ENCODE peak calls at places on chromosome 21, in seven cellular contexts. J is K562, H is GM12878, L is H1, E is GM23338, F is HCT116, N is endothelial cell of umbilical vein. D is an unnamed sample.

GRCh38 chr21:14900058-14900457 is 164.7 kb downstream of the NRIP1 start:
- DNase-seq in F (no peak), L (no peak), N (peak), J (no peak), H (no peak), E (peak), D (no peak)

GRCh38 chr21:25179116-25179515 is 428.2 kb downstream of the MRPL39 start:
- DNase-seq in E (no peak), H (no peak), N (no peak), L (no peak), F (no peak), J (no peak), D (peak)

GRCh38 chr21:46500224-46500861 is 41.7 kb downstream of the DIP2A start:
- DNase-seq in H (no peak), F (no peak), E (no peak), L (no peak), N (peak), J (peak), D (peak)

GRCh38 chr21:29578306-29578705 is 279.6 kb downstream of the BACH1 start:
- DNase-seq in L (no peak), N (no peak), E (no peak), J (no peak), F (no peak), H (no peak), D (no peak)

GRCh38 chr21:38440746-38441145 is 57.5 kb downstream of the ERG start:
- DNase-seq in E (no peak), F (no peak), L (no peak), H (no peak), J (no peak), N (peak), D (no peak)

GRCh38 chr21:38766987-38767722 is 38.6 kb upstream of the ETS2 start:
- DNase-seq in E (no peak), F (no peak), H (peak), N (no peak), L (no peak), J (no peak), D (no peak)

GRCh38 chr21:21688877-21689276 is 690.7 kb downstream of the NCAM2 start:
- DNase-seq in F (no peak), E (peak), N (no peak), J (no peak), H (no peak), L (peak), D (no peak)

GRCh38 chr21:28133116-28133515 is 859.6 kb downstream of the LTN1 start:
- DNase-seq in J (no peak), E (no peak), F (no peak), H (no peak), N (no peak), L (no peak), D (no peak)

GRCh38 chr21:21052672-21053071 is 54.5 kb downstream of the NCAM2 start:
- DNase-seq in L (no peak), J (no peak), N (no peak), H (no peak), F (no peak), E (no peak), D (no peak)

GRCh38 chr21:16279658-16280581 is 550.1 kb downstream of the USP25 start:
- DNase-seq in H (no peak), N (peak), E (peak), L (peak), F (no peak), J (no peak), D (no peak)

GRCh38 chr21:16492892-16493291 is 763.1 kb downstream of the USP25 start:
- DNase-seq in F (no peak), H (no peak), L (no peak), J (no peak), E (no peak), N (no peak), D (no peak)

GRCh38 chr21:39137248-39138186 is 45.7 kb downstream of the PSMG1 start:
- DNase-seq in H (no peak), L (no peak), F (no peak), J (peak), N (no peak), E (peak), D (peak)

GRCh38 chr21:30900881-30901280 is 19.5 kb upstream of the KRTAP11-1 start:
- DNase-seq in J (no peak), N (no peak), H (no peak), E (no peak), F (no peak), L (no peak), D (no peak)

GRCh38 chr21:15301014-15301413 is 236.2 kb upstream of the NRIP1 start:
- DNase-seq in E (peak), J (no peak), F (no peak), H (no peak), L (no peak), N (no peak), D (no peak)

GRCh38 chr21:20020032-20020431 is 978.2 kb upstream of the NCAM2 start:
- DNase-seq in J (no peak), E (no peak), H (no peak), F (no peak), N (no peak), L (no peak), D (no peak)

GRCh38 chr21:39088831-39089380 is 94.3 kb downstream of the PSMG1 start:
- DNase-seq in F (no peak), H (no peak), N (peak), J (peak), E (no peak), L (no peak), D (no peak)

GRCh38 chr21:40765771-40766170 is 81.2 kb downstream of the DSCAM start:
- DNase-seq in L (no peak), N (no peak), H (no peak), J (no peak), F (no peak), E (no peak), D (no peak)

GRCh38 chr21:31873696-31874599 is 1.1 kb downstream of the HUNK start:
- DNase-seq in H (no peak), L (no peak), E (peak), N (no peak), J (peak), F (no peak), D (no peak)

GRCh38 chr21:31554511-31555022 is 104.9 kb upstream of the SOD1 start:
- DNase-seq in H (peak), E (peak), N (no peak), L (no peak), J (no peak), F (peak), D (peak)

GRCh38 chr21:41280115-41280919 is 36.3 kb upstream of the FAM3B start:
- DNase-seq in N (no peak), F (no peak), H (no peak), L (no peak), E (no peak), J (no peak), D (no peak)

GRCh38 chr21:15276243-15276642 is 211.4 kb upstream of the NRIP1 start:
- DNase-seq in J (no peak), F (no peak), E (no peak), H (no peak), L (no peak), N (no peak), D (no peak)

GRCh38 chr21:8991968-8992621 is 1529.3 kb upstream of the TPTE start:
- DNase-seq in E (no peak), H (no peak), J (peak), L (no peak), F (no peak), N (no peak), D (no peak)

GRCh38 chr21:17446737-17447136 is 66.1 kb upstream of the CXADR start:
- DNase-seq in N (no peak), E (no peak), L (no peak), H (no peak), J (no peak), F (no peak), D (no peak)

GRCh38 chr21:17775431-17776126 is 43.6 kb downstream of the C21orf91 start:
- DNase-seq in H (peak), F (no peak), J (no peak), N (no peak), L (no peak), E (no peak), D (no peak)

GRCh38 chr21:25506887-25507286 is 100.4 kb downstream of the MRPL39 start:
- DNase-seq in F (no peak), E (no peak), J (no peak), N (no peak), L (no peak), H (no peak), D (no peak)

GRCh38 chr21:38269567-38269917 is 12.8 kb downstream of the KCNJ15 start:
- DNase-seq in E (peak), H (peak), F (no peak), N (no peak), L (no peak), J (no peak), D (no peak)

GRCh38 chr21:25283720-25284119 is 323.6 kb downstream of the MRPL39 start:
- DNase-seq in H (no peak), E (peak), N (peak), L (no peak), F (no peak), J (no peak), D (no peak)

GRCh38 chr21:34764715-34765284 is 96.0 kb downstream of the CLIC6 start:
- DNase-seq in F (no peak), H (no peak), L (no peak), J (no peak), N (no peak), E (no peak), D (no peak)
- TF ChIP-seq POLR2AphosphoS5 in F (no peak), H (no peak), L (no peak), J (no peak), N (no peak), E (no peak), D (no peak)

DNA sequence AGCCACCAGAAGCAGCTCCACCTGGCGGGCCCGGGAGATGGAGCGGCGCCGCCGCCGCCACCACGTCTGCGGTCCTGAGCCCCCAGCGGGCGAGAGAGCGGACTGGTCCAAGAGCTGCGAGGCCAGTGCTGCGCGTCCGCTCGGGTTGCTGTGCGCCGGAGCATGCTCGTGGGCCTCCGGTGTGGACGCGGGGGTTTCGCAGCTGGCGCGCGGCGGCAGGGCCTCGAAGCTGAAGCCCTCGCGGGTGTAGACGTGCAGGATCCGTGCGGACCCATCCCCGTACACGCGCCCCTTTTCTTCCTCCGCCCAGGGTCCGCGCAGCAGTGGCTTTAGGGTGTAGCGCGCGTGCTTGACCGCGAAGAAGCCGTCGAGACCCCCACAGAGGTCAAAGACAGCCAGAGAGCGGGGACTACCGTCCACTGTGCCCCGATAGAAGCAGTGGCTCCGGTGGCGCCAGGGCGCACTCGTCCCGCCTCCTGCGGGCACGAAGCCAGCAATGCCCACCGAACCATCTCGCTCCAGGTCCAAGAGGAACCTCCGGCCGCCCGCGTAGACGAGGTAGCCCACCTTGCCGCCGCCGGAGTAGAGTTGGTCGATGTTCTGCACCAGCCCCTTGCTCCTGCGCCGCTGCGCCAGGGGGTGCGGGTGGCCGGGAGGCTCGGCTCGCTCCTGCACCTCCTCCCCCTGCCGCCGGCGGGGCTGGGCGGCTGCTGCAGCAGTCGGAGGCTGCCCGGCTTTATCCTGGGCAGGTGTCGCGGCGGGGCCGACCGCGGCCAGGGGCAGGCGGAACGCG is 1.1 kb downstream of the ADAMTS5 start:
- DNase-seq in E (peak), L (no peak), J (no peak), F (no peak), N (no peak), H (no peak), D (no peak)
- TF ChIP-seq EZH2 in E (no peak), L (peak), J (no peak), F (no peak), N (peak), H (no peak), D (no peak)

GRCh38 chr21:42748620-42749176 is 95.3 kb downstream of the PDE9A start:
- DNase-seq in N (no peak), J (no peak), E (no peak), F (no peak), L (no peak), H (no peak), D (no peak)
- TF ChIP-seq POLR2AphosphoS5 in N (no peak), J (no peak), E (no peak), F (no peak), L (no peak), H (no peak), D (no peak)

GRCh38 chr21:44703731-44704635 is 7.0 kb downstream of the KRTAP10-12 start:
- DNase-seq in L (no peak), E (no peak), N (no peak), J (peak), F (no peak), H (no peak), D (no peak)
- TF ChIP-seq EZH2 in L (no peak), E (no peak), N (no peak), J (no peak), F (no peak), H (no peak), D (no peak)

DNA sequence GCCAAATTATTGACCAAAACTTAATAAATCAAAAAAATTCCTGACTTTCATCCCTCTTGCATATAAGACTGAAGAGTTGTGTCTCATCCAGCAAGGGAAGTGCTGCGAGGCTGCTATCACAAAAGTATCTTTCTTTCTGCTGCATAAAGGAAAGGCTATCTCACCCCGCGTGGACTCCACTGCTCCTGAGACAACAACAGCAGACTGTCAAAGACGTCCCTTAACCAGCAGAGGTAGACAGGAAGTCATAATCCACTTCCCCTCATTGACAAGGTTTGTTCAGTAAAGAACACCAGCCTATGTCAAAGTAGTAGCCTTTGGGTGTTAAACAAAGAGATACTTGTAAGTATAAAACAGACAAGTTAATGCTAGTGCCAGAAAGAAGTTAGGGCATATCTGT is 29.4 kb downstream of the VPS26C start:
- DNase-seq in H (no peak), F (no peak), J (no peak), L (no peak), N (peak), E (no peak), D (no peak)
- TF ChIP-seq POLR2AphosphoS5 in H (no peak), F (no peak), J (no peak), L (no peak), N (no peak), E (no peak), D (no peak)

GRCh38 chr21:32884062-32884461 is 112.5 kb upstream of the PAXBP1 start:
- DNase-seq in H (no peak), N (no peak), L (no peak), F (peak), J (peak), E (peak), D (no peak)

GRCh38 chr21:32887026-32887425 is 115.5 kb upstream of the PAXBP1 start:
- DNase-seq in L (no peak), H (no peak), N (no peak), J (no peak), F (no peak), E (no peak), D (no peak)

GRCh38 chr21:32878654-32879053 is 107.1 kb upstream of the PAXBP1 start:
- DNase-seq in N (no peak), H (no peak), F (no peak), J (no peak), E (peak), L (no peak), D (no peak)

GRCh38 chr21:32886339-32886738 is 114.8 kb upstream of the PAXBP1 start:
- DNase-seq in L (no peak), E (no peak), H (no peak), N (no peak), J (no peak), F (no peak), D (no peak)

GRCh38 chr21:32881458-32881857 is 109.9 kb upstream of the PAXBP1 start:
- DNase-seq in E (no peak), H (no peak), F (no peak), J (no peak), N (no peak), L (no peak), D (no peak)
- TF ChIP-seq EZH2 in E (no peak), H (no peak), F (peak), J (no peak), N (no peak), L (no peak), D (no peak)

DNA sequence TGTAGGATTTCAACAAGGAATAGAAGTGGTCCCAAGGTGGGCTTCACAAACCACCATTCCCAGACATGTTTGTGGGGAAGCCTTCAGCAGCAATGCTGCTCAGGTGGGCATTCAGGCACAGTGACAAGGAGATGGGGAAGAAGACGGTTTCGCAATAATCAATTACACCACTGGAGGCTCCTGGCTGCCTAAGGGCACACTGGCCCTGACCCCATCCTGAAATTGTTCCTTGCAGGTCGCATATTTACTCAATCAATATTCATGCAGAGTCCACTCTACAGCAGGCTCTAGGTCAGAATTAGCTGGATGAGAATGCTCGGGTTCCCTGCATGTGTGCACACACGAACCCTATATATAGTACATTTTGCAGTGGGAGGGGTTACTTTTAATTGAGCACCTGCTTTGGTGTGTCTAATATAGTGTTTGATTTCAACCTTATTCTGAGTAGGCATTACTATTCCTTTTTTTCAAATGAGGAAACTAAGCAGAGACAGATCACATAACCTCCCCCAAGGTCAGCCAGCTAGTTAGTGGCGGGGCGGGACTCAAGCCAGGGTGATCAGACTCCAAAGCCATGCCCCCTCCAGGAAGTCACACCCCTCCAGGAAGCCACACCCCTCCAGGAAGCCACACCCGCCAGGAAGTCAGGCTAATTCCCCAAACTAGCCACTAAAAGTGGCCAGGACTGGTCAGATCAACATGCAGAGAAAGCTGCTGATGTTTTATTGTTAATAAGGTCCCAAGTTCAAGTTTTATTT is 106.5 kb downstream of the HLCS start:
- DNase-seq in N (peak), F (no peak), L (peak), J (peak), E (peak), H (no peak), D (no peak)
- TF ChIP-seq POLR2AphosphoS5 in N (peak), F (no peak), L (no peak), J (peak), E (no peak), H (no peak), D (no peak)

GRCh38 chr21:45086342-45086958 is 12.1 kb downstream of the ADARB1 start:
- DNase-seq in H (no peak), J (no peak), L (no peak), N (no peak), F (no peak), E (no peak), D (no peak)
- TF ChIP-seq EZH2 in H (no peak), J (no peak), L (no peak), N (no peak), F (no peak), E (no peak), D (no peak)

GRCh38 chr21:34846214-34846575 is 177.4 kb downstream of the CLIC6 start:
- DNase-seq in E (no peak), N (no peak), F (no peak), H (no peak), L (no peak), J (no peak), D (no peak)
- TF ChIP-seq POLR2AphosphoS5 in E (no peak), N (no peak), F (no peak), H (no peak), L (no peak), J (no peak), D (no peak)

D was measured in SK-N-MC.